ENCODE peak calls at places on chromosomes 1 and 21, in ten cellular contexts. R, M, J, P, Q, L, Z, Y, A and S are unnamed samples.
A peak's percentile ranks its signal among the peaks of the same experiment; 100 is the strongest.

GRCh38 chr21:32334980-32335471 is 36.4 kb downstream of the MRAP start:
- DNase-seq in Y (no peak), P (peak; percentile 76), A (no peak), R (peak; percentile 28), J (peak; percentile 47), M (peak; percentile 69), Q (no peak), Z (no peak), L (no peak), S (no peak)

GRCh38 chr1:228007801-228008341 is 1.1 kb downstream of the WNT3A start:
- DNase-seq in R (peak; percentile 35), P (no peak), Z (no peak), J (peak; percentile 4), Q (no peak), M (no peak), L (no peak), Y (no peak), A (peak; percentile 25), S (no peak)

GRCh38 chr1:248844526-248844925 is 6.5 kb downstream of the ZNF672 start:
- DNase-seq in P (no peak), J (no peak), R (peak; percentile 29), M (no peak), A (no peak), Z (no peak), Q (no peak), Y (no peak), L (no peak), S (peak; percentile 27)

GRCh38 chr1:56977910-56978309 is 12.1 kb upstream of the C8B start:
- DNase-seq in Q (no peak), M (no peak), L (no peak), Z (no peak), R (no peak), Y (no peak), A (no peak), J (no peak), P (no peak), S (no peak)

GRCh38 chr1:203290261-203291089 is 14.8 kb upstream of the BTG2 start:
- DNase-seq in Q (peak; percentile 90), L (peak; percentile 65), A (peak; percentile 98), Z (peak; percentile 98), Y (no peak), R (peak; percentile 99), M (peak; percentile 89), P (peak; percentile 67), J (peak; percentile 96), S (peak; percentile 65)

GRCh38 chr21:33750017-33750416 is 107.7 kb downstream of the ITSN1 start:
- DNase-seq in P (no peak), M (no peak), L (no peak), R (no peak), A (no peak), J (no peak), Y (no peak), Q (peak; percentile 24), Z (no peak), S (no peak)

GRCh38 chr1:193054169-193054675 is 4.9 kb downstream of the UCHL5 start:
- DNase-seq in Y (no peak), M (no peak), P (no peak), R (no peak), J (no peak), A (no peak), Z (no peak), Q (no peak), L (no peak), S (no peak)

GRCh38 chr1:8004113-8004802 is 21.9 kb downstream of the ERRFI1 start:
- DNase-seq in P (peak; percentile 58), Q (peak; percentile 59), R (no peak), M (peak; percentile 46), L (no peak), Y (no peak), A (no peak), Z (no peak), J (peak; percentile 52), S (no peak)

GRCh38 chr1:48955774-48956173 is 179.1 kb upstream of the BEND5 start:
- DNase-seq in J (no peak), P (no peak), Q (no peak), L (no peak), R (no peak), A (no peak), Y (no peak), M (no peak), Z (no peak), S (no peak)

GRCh38 chr1:213123532-213123931 is 72.5 kb downstream of the RPS6KC1 start:
- DNase-seq in Y (no peak), R (no peak), M (no peak), J (no peak), P (peak; percentile 82), Q (peak; percentile 64), Z (no peak), L (peak; percentile 36), A (no peak), S (peak; percentile 22)

GRCh38 chr1:38586993-38587646 is 272.5 kb downstream of the RRAGC start:
- DNase-seq in Z (no peak), Q (peak; percentile 47), L (no peak), Y (peak; percentile 38), J (no peak), P (peak; percentile 49), A (no peak), M (no peak), R (no peak), S (peak; percentile 30)

GRCh38 chr1:3899776-3900149 is 309 bp downstream of the C1orf174 start:
- DNase-seq in P (no peak), M (no peak), A (no peak), R (no peak), L (peak; percentile 38), Y (no peak), Q (no peak), J (no peak), Z (no peak), S (no peak)

GRCh38 chr21:29005696-29006095 is 13.0 kb upstream of the LTN1 start:
- DNase-seq in L (no peak), Q (peak; percentile 10), J (no peak), A (no peak), Z (no peak), P (peak; percentile 48), Y (no peak), R (no peak), M (no peak), S (no peak)

GRCh38 chr1:21289700-21290545 is at the start of gene ECE1:
- DNase-seq in M (no peak), Q (peak; percentile 40), L (peak; percentile 52), P (peak; percentile 71), J (no peak), Y (peak; percentile 52), Z (peak; percentile 62), R (peak; percentile 75), A (no peak), S (peak; percentile 25)

GRCh38 chr1:1215881-1216605 is 2.1 kb upstream of the TNFRSF4 start:
- DNase-seq in Z (no peak), L (no peak), R (no peak), P (no peak), J (no peak), A (no peak), M (no peak), Y (no peak), Q (no peak), S (no peak)

GRCh38 chr1:245262876-245263625 is 108.3 kb downstream of the KIF26B start:
- DNase-seq in A (no peak), P (peak; percentile 66), J (no peak), L (no peak), M (no peak), Q (no peak), Z (no peak), R (no peak), Y (no peak), S (no peak)

GRCh38 chr1:50968884-50969610 is 998 bp upstream of the CDKN2C start:
- DNase-seq in Q (no peak), Y (no peak), M (no peak), L (peak; percentile 46), J (peak; percentile 36), Z (peak; percentile 77), A (no peak), P (peak; percentile 73), R (peak; percentile 77), S (no peak)

GRCh38 chr1:79259390-79260336 is 253.1 kb upstream of the ADGRL4 start:
- DNase-seq in M (no peak), A (no peak), J (no peak), L (peak; percentile 42), P (peak; percentile 72), R (no peak), Z (no peak), Q (peak; percentile 67), Y (peak; percentile 6), S (peak; percentile 36)

GRCh38 chr1:154182342-154183044 is 9.4 kb downstream of the TPM3 start:
- DNase-seq in Y (peak; percentile 65), P (peak; percentile 89), R (peak; percentile 85), A (no peak), Q (peak; percentile 89), Z (peak; percentile 90), J (peak; percentile 47), L (peak; percentile 72), M (peak; percentile 50), S (peak; percentile 75)

GRCh38 chr1:216518844-216519627 is 95.8 kb upstream of the USH2A start:
- DNase-seq in L (no peak), A (no peak), Q (no peak), J (no peak), R (no peak), M (no peak), Y (no peak), P (no peak), Z (no peak), S (no peak)
- H3K27ac ChIP-seq in L (no peak overlapping the region), A (no peak overlapping the region), Q (no peak overlapping the region), J (no peak overlapping the region), R (no peak overlapping the region), M (no peak overlapping the region), Y (no peak overlapping the region), P (no peak overlapping the region), Z (no peak overlapping the region), S (no peak overlapping the region)

DNA sequence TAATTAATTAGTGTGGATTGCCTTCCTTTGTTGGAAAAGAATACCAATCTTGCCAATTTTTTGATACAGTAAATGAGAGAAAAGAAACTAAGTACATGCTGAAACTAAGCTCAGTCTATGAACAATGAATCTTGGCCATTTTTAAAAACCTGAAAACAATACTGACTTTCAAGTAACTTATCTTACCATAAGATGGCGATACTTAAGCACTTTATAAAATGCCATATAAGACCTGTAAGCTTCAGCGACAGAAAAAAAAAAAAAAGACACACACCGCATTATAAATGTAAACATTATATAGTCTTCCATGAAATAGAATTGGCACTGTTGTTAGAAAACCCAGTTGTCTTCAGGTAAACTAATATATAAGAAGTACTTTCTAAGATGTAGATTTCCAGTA is 3.0 kb downstream of the OLFM3 start:
- DNase-seq in M (no peak), A (no peak), R (no peak), Z (no peak), Y (no peak), P (peak; percentile 1), L (no peak), Q (peak; percentile 0), J (no peak), S (no peak)
- H3K27ac ChIP-seq in M (no peak overlapping the region), A (no peak overlapping the region), R (no peak overlapping the region), Z (no peak overlapping the region), Y (no peak overlapping the region), P (no peak overlapping the region), L (no peak overlapping the region), Q (no peak overlapping the region), J (peak overlapping the region; percentile 32), S (no peak overlapping the region)

GRCh38 chr1:27149084-27149483 is 5.8 kb downstream of the SLC9A1 start:
- DNase-seq in M (no peak), Y (no peak), R (no peak), P (no peak), Z (no peak), A (no peak), J (peak; percentile 56), L (no peak), Q (no peak), S (no peak)
- H3K27ac ChIP-seq in M (peak overlapping the region; percentile 58), Y (no peak overlapping the region), R (no peak overlapping the region), P (no peak overlapping the region), Z (no peak overlapping the region), A (peak overlapping the region; percentile 97), J (peak overlapping the region; percentile 62), L (peak overlapping the region; percentile 47), Q (peak overlapping the region; percentile 9), S (no peak overlapping the region)

GRCh38 chr1:168129933-168130332 is 6.8 kb downstream of the GPR161 start:
- DNase-seq in P (no peak), M (no peak), Q (no peak), L (no peak), A (no peak), Y (no peak), J (no peak), Z (no peak), R (no peak), S (no peak)
- H3K27ac ChIP-seq in P (no peak overlapping the region), M (no peak overlapping the region), Q (no peak overlapping the region), L (no peak overlapping the region), A (no peak overlapping the region), Y (no peak overlapping the region), J (no peak overlapping the region), Z (no peak overlapping the region), R (no peak overlapping the region), S (no peak overlapping the region)